ENCODE peak calls at places on chromosome 21, in nine cellular contexts. B, X, F, E, S, I, Q, K and A are unnamed samples.

GRCh38 chr21:42848932-42849758 is 30.2 kb downstream of the WDR4 start:
- DNase-seq in B (no peak), X (peak; percentile 58), F (no peak), E (no peak), S (no peak), I (no peak), Q (no peak), K (no peak), A (no peak)

GRCh38 chr21:46153259-46154154 is 1.9 kb downstream of the FTCD start:
- DNase-seq in B (no peak), X (peak; percentile 81), F (peak; percentile 26), E (no peak), S (no peak), I (no peak), Q (no peak), K (peak; percentile 58), A (peak; percentile 72)

GRCh38 chr21:45547211-45547900 is 5.1 kb upstream of the SLC19A1 start:
- DNase-seq in B (no peak), X (no peak), F (no peak), E (no peak), S (no peak), I (no peak), Q (no peak), K (no peak), A (no peak)

GRCh38 chr21:42731264-42732032 is 78.0 kb downstream of the PDE9A start:
- DNase-seq in B (no peak), X (no peak), F (no peak), E (no peak), S (no peak), I (no peak), Q (no peak), K (no peak), A (peak; percentile 47)

GRCh38 chr21:44606495-44606894 is 5.4 kb upstream of the KRTAP10-8 start:
- DNase-seq in B (no peak), X (no peak), F (no peak), E (no peak), S (no peak), I (no peak), Q (no peak), K (no peak), A (no peak)

GRCh38 chr21:45828580-45829565 is 152.7 kb upstream of the COL6A1 start:
- DNase-seq in B (no peak), X (peak; percentile 65), F (no peak), E (no peak), S (no peak), I (no peak), Q (no peak), K (no peak), A (no peak)

GRCh38 chr21:44702111-44702972 is 5.4 kb downstream of the KRTAP10-12 start:
- DNase-seq in B (no peak), X (no peak), F (no peak), E (no peak), S (no peak), I (no peak), Q (no peak), K (no peak), A (peak; percentile 52)

GRCh38 chr21:43364851-43365424 is 62.0 kb downstream of the SIK1 start:
- DNase-seq in B (no peak), X (no peak), F (no peak), E (no peak), S (no peak), I (no peak), Q (no peak), K (peak; percentile 77), A (no peak)

GRCh38 chr21:42379425-42380215 is 13.3 kb upstream of the TFF1 start:
- DNase-seq in B (no peak), X (peak; percentile 13), F (no peak), E (no peak), S (no peak), I (no peak), Q (no peak), K (no peak), A (no peak)

GRCh38 chr21:42559326-42559725 is 45.7 kb downstream of the SLC37A1 start:
- DNase-seq in B (no peak), X (peak; percentile 40), F (no peak), E (no peak), S (no peak), I (no peak), Q (no peak), K (no peak), A (no peak)

GRCh38 chr21:19731251-19731650 is 1267.0 kb upstream of the NCAM2 start:
- DNase-seq in B (no peak), X (no peak), F (no peak), E (no peak), S (no peak), I (no peak), Q (no peak), K (no peak), A (no peak)

GRCh38 chr21:25528511-25528910 is 78.8 kb downstream of the MRPL39 start:
- DNase-seq in B (no peak), X (no peak), F (no peak), E (no peak), S (no peak), I (no peak), Q (no peak), K (no peak), A (no peak)

GRCh38 chr21:24994717-24995116 is 612.6 kb downstream of the MRPL39 start:
- DNase-seq in B (no peak), X (no peak), F (peak; percentile 19), E (no peak), S (no peak), I (no peak), Q (peak; percentile 70), K (no peak), A (no peak)

GRCh38 chr21:18298228-18298627 is 53.6 kb downstream of the CHODL start:
- DNase-seq in B (no peak), X (no peak), F (no peak), E (no peak), S (no peak), I (no peak), Q (no peak), K (no peak), A (no peak)

GRCh38 chr21:42711667-42712066 is 58.2 kb downstream of the PDE9A start:
- DNase-seq in B (no peak), X (no peak), F (no peak), E (no peak), S (no peak), I (no peak), Q (no peak), K (no peak), A (no peak)

GRCh38 chr21:27134513-27134912 is 167.6 kb upstream of the ADAMTS5 start:
- DNase-seq in B (peak; percentile 2), X (no peak), F (no peak), E (no peak), S (no peak), I (no peak), Q (no peak), K (no peak), A (no peak)

GRCh38 chr21:35204850-35205564 is 155.9 kb upstream of the RUNX1 start:
- DNase-seq in B (peak; percentile 83), X (peak; percentile 80), F (no peak), E (no peak), S (no peak), I (no peak), Q (no peak), K (peak; percentile 90), A (peak; percentile 85)

GRCh38 chr21:42613756-42614155 is 39.7 kb upstream of the PDE9A start:
- DNase-seq in B (no peak), X (no peak), F (no peak), E (no peak), S (no peak), I (no peak), Q (no peak), K (no peak), A (peak; percentile 49)

GRCh38 chr21:41839387-41840000 is 39.6 kb downstream of the PRDM15 start:
- DNase-seq in B (no peak), X (peak; percentile 43), F (no peak), E (no peak), S (no peak), I (no peak), Q (no peak), K (no peak), A (no peak)

GRCh38 chr21:25689226-25689625 is 45.5 kb downstream of the ATP5PF start:
- DNase-seq in B (no peak), X (no peak), F (no peak), E (no peak), S (no peak), I (no peak), Q (no peak), K (no peak), A (no peak)

GRCh38 chr21:41112740-41113692 is 54.9 kb upstream of the BACE2 start:
- DNase-seq in B (peak; percentile 88), X (no peak), F (peak; percentile 6), E (no peak), S (no peak), I (peak; percentile 88), Q (peak; percentile 52), K (no peak), A (no peak)

GRCh38 chr21:31729622-31730343 is 2.1 kb downstream of the SCAF4 start:
- DNase-seq in B (no peak), X (no peak), F (no peak), E (no peak), S (no peak), I (no peak), Q (no peak), K (no peak), A (no peak)
- H3K4me3 ChIP-seq in B (peak overlapping the region; percentile 80), X (peak overlapping the region; percentile 97), F (peak overlapping the region; percentile 62), E (no peak overlapping the region), S (peak overlapping the region; percentile 98), I (peak overlapping the region; percentile 72), Q (peak overlapping the region; percentile 73), K (peak overlapping the region; percentile 99), A (peak overlapping the region; percentile 94)

DNA sequence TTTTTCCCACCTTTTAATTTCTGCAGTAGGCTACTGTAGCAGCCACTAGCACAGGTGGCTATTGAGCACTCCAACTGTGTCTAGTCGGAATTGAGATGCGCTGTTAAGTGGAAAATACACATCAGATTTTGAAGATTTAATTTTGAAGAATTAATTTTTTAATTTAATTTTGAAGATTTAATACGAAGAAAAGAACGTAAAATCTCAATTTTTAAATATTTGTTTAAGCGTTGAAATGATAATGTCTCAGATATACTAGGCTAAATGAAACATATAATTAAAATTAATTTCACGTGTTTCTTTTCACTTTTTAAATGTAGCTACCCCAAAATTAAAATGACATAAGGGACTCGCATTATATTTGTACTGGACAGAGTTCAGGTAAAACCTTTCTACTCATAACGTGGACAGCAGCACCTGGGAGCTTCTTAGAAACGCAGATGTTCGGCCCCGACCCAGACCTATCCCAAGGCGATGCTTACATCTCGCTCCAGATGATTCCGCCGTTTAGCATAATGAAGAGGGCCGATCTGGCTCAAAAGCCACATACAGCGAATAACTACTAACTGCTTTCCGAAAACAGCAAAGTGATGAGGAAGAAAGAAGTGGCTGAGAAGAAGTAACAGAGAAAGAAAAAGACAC is 723 bp downstream of the CRYZL1 start:
- DNase-seq in B (no peak), X (no peak), F (peak; percentile 34), E (no peak), S (no peak), I (no peak), Q (peak; percentile 46), K (no peak), A (no peak)
- H3K4me3 ChIP-seq in B (peak overlapping the region; percentile 69), X (peak overlapping the region; percentile 65), F (peak overlapping the region; percentile 72), E (peak overlapping the region; percentile 99), S (peak overlapping the region; percentile 51), I (peak overlapping the region; percentile 62), Q (peak overlapping the region; percentile 83), K (peak overlapping the region; percentile 96), A (peak overlapping the region; percentile 92)

GRCh38 chr21:23951251-23951650 is 1656.0 kb downstream of the MRPL39 start:
- DNase-seq in B (peak; percentile 40), X (no peak), F (no peak), E (no peak), S (no peak), I (no peak), Q (no peak), K (no peak), A (no peak)
- H3K4me3 ChIP-seq in B (no peak overlapping the region), X (no peak overlapping the region), F (no peak overlapping the region), E (no peak overlapping the region), S (no peak overlapping the region), I (no peak overlapping the region), Q (no peak overlapping the region), K (no peak overlapping the region), A (no peak overlapping the region)

GRCh38 chr21:36852864-36853263 is 113.6 kb downstream of the HLCS start:
- DNase-seq in B (no peak), X (no peak), F (no peak), E (no peak), S (no peak), I (no peak), Q (no peak), K (no peak), A (no peak)
- H3K4me3 ChIP-seq in B (no peak overlapping the region), X (no peak overlapping the region), F (no peak overlapping the region), E (no peak overlapping the region), S (no peak overlapping the region), I (no peak overlapping the region), Q (no peak overlapping the region), K (no peak overlapping the region), A (no peak overlapping the region)